ENCODE peak calls at places on chromosomes 3 and 15, in seven cellular contexts. C is upper lobe of left lung, B is psoas muscle, N is gastrocnemius medialis, R is heart right ventricle, F is PC-3, H is AG04450. P is an unnamed sample.

GRCh38 chr3:179735321-179735720 is 82.5 kb downstream of the USP13 start:
- DNase-seq in R (no peak), N (no peak), C (no peak), H (no peak), F (peak; percentile 28), B (no peak), P (no peak)

GRCh38 chr3:2792432-2792831 is 317.7 kb downstream of the IL5RA start:
- DNase-seq in C (no peak), F (no peak), R (no peak), N (no peak), H (no peak), B (no peak), P (no peak)

GRCh38 chr3:193836511-193836910 is 243.5 kb downstream of the OPA1 start:
- DNase-seq in N (no peak), C (no peak), F (no peak), R (no peak), H (no peak), B (no peak), P (no peak)

GRCh38 chr3:141477224-141477623 is 9.6 kb upstream of the RASA2 start:
- DNase-seq in F (peak; percentile 87), B (no peak), R (no peak), C (peak; percentile 54), N (no peak), H (peak; percentile 52), P (no peak)

GRCh38 chr3:115704661-115705338 is 81.5 kb downstream of the GAP43 start:
- DNase-seq in R (no peak), B (no peak), H (no peak), C (no peak), N (no peak), F (peak; percentile 15), P (no peak)

GRCh38 chr15:27844018-27844666 is 255.0 kb downstream of the OCA2 start:
- DNase-seq in R (no peak), B (no peak), F (peak; percentile 71), C (no peak), N (no peak), H (peak; percentile 6), P (no peak)

GRCh38 chr3:118949113-118949760 is 85.4 kb downstream of the IGSF11 start:
- DNase-seq in B (no peak), C (no peak), R (no peak), H (no peak), F (no peak), N (no peak), P (no peak)

GRCh38 chr3:196287066-196287404 is 491 bp downstream of the PCYT1A start:
- DNase-seq in B (peak; percentile 63), C (peak; percentile 39), R (peak; percentile 31), F (peak; percentile 31), H (no peak), N (no peak), P (no peak)

GRCh38 chr15:90828111-90828510 is 40.3 kb upstream of the FURIN start:
- DNase-seq in C (no peak), B (no peak), F (no peak), N (no peak), H (no peak), R (no peak), P (no peak)

GRCh38 chr3:14057701-14058100 is 67.0 kb downstream of the CHCHD4 start:
- DNase-seq in H (no peak), B (no peak), R (no peak), F (peak; percentile 29), C (no peak), N (no peak), P (no peak)

GRCh38 chr3:112407214-112407887 is 74.4 kb downstream of the CD200 start:
- DNase-seq in R (no peak), N (no peak), F (no peak), C (no peak), H (no peak), B (no peak), P (no peak)

GRCh38 chr15:38650384-38650783 is 85.8 kb upstream of the RASGRP1 start:
- DNase-seq in R (no peak), C (no peak), B (no peak), H (no peak), F (no peak), N (no peak), P (no peak)

DNA sequence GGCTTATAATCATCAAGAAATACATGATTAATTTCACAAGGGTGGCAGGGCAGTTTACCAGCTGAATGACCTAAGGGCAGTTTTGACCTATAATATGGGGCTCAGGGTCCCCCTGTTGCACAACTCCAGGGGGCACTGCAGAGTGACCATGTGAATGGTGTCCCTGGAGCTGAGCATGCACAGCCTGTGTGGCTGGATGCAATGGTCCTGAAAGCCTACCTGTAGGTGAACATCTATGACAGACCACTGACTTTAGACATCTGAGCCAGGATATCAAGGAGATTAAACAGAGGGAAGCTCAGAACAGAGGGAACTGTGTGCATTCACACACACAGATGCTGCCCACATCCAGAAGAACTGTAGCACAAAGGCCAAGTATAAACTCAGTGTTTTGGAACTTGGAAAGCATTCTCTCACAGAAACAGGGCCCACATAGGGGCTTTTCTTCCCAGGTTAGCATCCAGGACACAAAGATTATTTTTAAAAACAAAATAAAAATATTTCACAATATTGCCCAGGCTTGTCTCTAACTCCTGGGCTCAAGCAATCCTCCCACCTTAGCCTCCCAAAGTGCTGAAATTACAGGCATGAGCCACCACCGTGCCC is 7.8 kb upstream of the SLC6A11 start:
- DNase-seq in C (no peak), H (no peak), B (no peak), F (no peak), R (no peak), N (no peak), P (no peak)
- TF ChIP-seq CTCF in C (no peak), H (no peak), B (no peak), F (no peak), R (no peak), N (no peak), P (no peak)

DNA sequence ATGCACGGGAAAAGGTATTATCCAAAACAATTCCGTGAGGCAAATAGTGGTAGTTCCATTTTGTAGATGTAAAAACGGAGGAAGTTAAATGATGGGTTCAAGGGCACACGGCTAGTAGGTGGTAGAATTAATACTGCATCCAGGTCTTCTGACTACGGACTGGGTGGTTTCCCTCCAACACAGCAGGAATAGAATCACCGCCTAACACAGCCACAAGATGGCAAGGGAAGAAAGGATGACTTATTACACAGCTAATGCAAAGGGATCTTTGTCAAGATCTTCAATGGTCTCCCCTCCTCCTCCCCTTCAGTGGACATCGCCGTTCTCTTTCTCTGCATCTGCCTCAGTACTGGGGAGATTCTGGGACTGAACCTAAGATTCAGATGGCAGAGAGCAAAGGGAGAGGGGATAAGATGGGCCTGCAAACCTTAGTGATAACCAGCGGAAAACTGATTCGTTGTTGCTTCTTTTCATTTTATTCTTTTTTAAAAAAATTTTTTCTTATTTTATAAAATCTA is 574 bp upstream of the TOPBP1 start:
- DNase-seq in F (peak; percentile 23), H (no peak), R (no peak), N (no peak), B (no peak), C (no peak), P (no peak)
- TF ChIP-seq CTCF in F (peak; percentile 16), H (no peak), R (no peak), N (no peak), B (no peak), C (no peak), P (no peak)

GRCh38 chr3:51845129-51845528 is 16.3 kb upstream of the IQCF2 start:
- DNase-seq in B (no peak), F (no peak), N (no peak), R (no peak), C (no peak), H (no peak), P (no peak)
- TF ChIP-seq CTCF in B (no peak), F (no peak), N (no peak), R (no peak), C (no peak), H (no peak), P (no peak)

GRCh38 chr15:26037369-26037768 is 174.2 kb upstream of the ATP10A start:
- DNase-seq in F (peak; percentile 19), N (no peak), C (no peak), R (no peak), H (no peak), B (no peak), P (no peak)
- TF ChIP-seq CTCF in F (peak; percentile 39), N (no peak), C (no peak), R (no peak), H (peak; percentile 26), B (no peak), P (peak; percentile 18)

P was measured in D721Med.